ENCODE peak calls at places on chromosomes 5 and 9, in nine cellular contexts. One of them, this sample, is unnamed.
A peak's percentile ranks its signal among the peaks of the same experiment; 100 is the strongest.

GRCh38 chr5:168976311-168976893 is 324.5 kb downstream of the SLIT3 start:
- DNase-seq in T-helper 2 cell: no peak
- DNase-seq in caudate nucleus: no peak
- DNase-seq in ovary: no peak
- DNase-seq in A172: no peak
- DNase-seq in testis: no peak
- DNase-seq in stimulated activated CD4-positive, alpha-beta T cell treated with anti-CD3 and anti-CD28 coated beads, Interleukin-1b, Interleukin-23, amount 100 ng/mL, for 4 hours: no peak
- DNase-seq in upper lobe of right lung: no peak
- DNase-seq in M059J: no peak
- DNase-seq in this sample: no peak

GRCh38 chr5:75672616-75673015 is 44.6 kb downstream of the POC5 start:
- DNase-seq in T-helper 2 cell: no peak
- DNase-seq in caudate nucleus: no peak
- DNase-seq in ovary: no peak
- DNase-seq in A172: no peak
- DNase-seq in testis: no peak
- DNase-seq in stimulated activated CD4-positive, alpha-beta T cell treated with anti-CD3 and anti-CD28 coated beads, Interleukin-1b, Interleukin-23, amount 100 ng/mL, for 4 hours: no peak
- DNase-seq in upper lobe of right lung: no peak
- DNase-seq in M059J: no peak
- DNase-seq in this sample: no peak

GRCh38 chr9:35686222-35687203 is 3.2 kb downstream of the TPM2 start:
- DNase-seq in T-helper 2 cell: no peak
- DNase-seq in caudate nucleus: no peak
- DNase-seq in ovary: no peak
- DNase-seq in A172: no peak
- DNase-seq in testis: no peak
- DNase-seq in stimulated activated CD4-positive, alpha-beta T cell treated with anti-CD3 and anti-CD28 coated beads, Interleukin-1b, Interleukin-23, amount 100 ng/mL, for 4 hours: no peak
- DNase-seq in upper lobe of right lung: no peak
- DNase-seq in M059J: peak; percentile 84
- DNase-seq in this sample: no peak

GRCh38 chr9:19876569-19877316 is 87.9 kb upstream of the SLC24A2 start:
- DNase-seq in T-helper 2 cell: no peak
- DNase-seq in caudate nucleus: no peak
- DNase-seq in ovary: no peak
- DNase-seq in A172: no peak
- DNase-seq in testis: no peak
- DNase-seq in stimulated activated CD4-positive, alpha-beta T cell treated with anti-CD3 and anti-CD28 coated beads, Interleukin-1b, Interleukin-23, amount 100 ng/mL, for 4 hours: no peak
- DNase-seq in upper lobe of right lung: no peak
- DNase-seq in M059J: peak; percentile 0
- DNase-seq in this sample: no peak

GRCh38 chr5:118863345-118863744 is 125.0 kb downstream of the DTWD2 start:
- DNase-seq in T-helper 2 cell: no peak
- DNase-seq in caudate nucleus: no peak
- DNase-seq in ovary: no peak
- DNase-seq in A172: peak; percentile 36
- DNase-seq in testis: no peak
- DNase-seq in stimulated activated CD4-positive, alpha-beta T cell treated with anti-CD3 and anti-CD28 coated beads, Interleukin-1b, Interleukin-23, amount 100 ng/mL, for 4 hours: no peak
- DNase-seq in upper lobe of right lung: no peak
- DNase-seq in M059J: peak; percentile 70
- DNase-seq in this sample: no peak

GRCh38 chr5:607541-608285 is 4.4 kb upstream of the CEP72 start:
- DNase-seq in T-helper 2 cell: no peak
- DNase-seq in caudate nucleus: no peak
- DNase-seq in ovary: no peak
- DNase-seq in A172: no peak
- DNase-seq in testis: no peak
- DNase-seq in stimulated activated CD4-positive, alpha-beta T cell treated with anti-CD3 and anti-CD28 coated beads, Interleukin-1b, Interleukin-23, amount 100 ng/mL, for 4 hours: no peak
- DNase-seq in upper lobe of right lung: peak; percentile 61
- DNase-seq in M059J: no peak
- DNase-seq in this sample: no peak

GRCh38 chr9:114852050-114852594 is 46.3 kb upstream of the TNFSF15 start:
- DNase-seq in T-helper 2 cell: no peak
- DNase-seq in caudate nucleus: no peak
- DNase-seq in ovary: no peak
- DNase-seq in A172: no peak
- DNase-seq in testis: no peak
- DNase-seq in stimulated activated CD4-positive, alpha-beta T cell treated with anti-CD3 and anti-CD28 coated beads, Interleukin-1b, Interleukin-23, amount 100 ng/mL, for 4 hours: no peak
- DNase-seq in upper lobe of right lung: no peak
- DNase-seq in M059J: no peak
- DNase-seq in this sample: no peak

GRCh38 chr9:22469928-22470544 is 23.4 kb downstream of the DMRTA1 start:
- DNase-seq in T-helper 2 cell: no peak
- DNase-seq in caudate nucleus: no peak
- DNase-seq in ovary: no peak
- DNase-seq in A172: peak; percentile 37
- DNase-seq in testis: peak; percentile 52
- DNase-seq in stimulated activated CD4-positive, alpha-beta T cell treated with anti-CD3 and anti-CD28 coated beads, Interleukin-1b, Interleukin-23, amount 100 ng/mL, for 4 hours: no peak
- DNase-seq in upper lobe of right lung: no peak
- DNase-seq in M059J: peak; percentile 66
- DNase-seq in this sample: no peak

GRCh38 chr9:100167176-100167575 is 68.1 kb downstream of the INVS start:
- DNase-seq in T-helper 2 cell: no peak
- DNase-seq in caudate nucleus: no peak
- DNase-seq in ovary: no peak
- DNase-seq in A172: no peak
- DNase-seq in testis: no peak
- DNase-seq in stimulated activated CD4-positive, alpha-beta T cell treated with anti-CD3 and anti-CD28 coated beads, Interleukin-1b, Interleukin-23, amount 100 ng/mL, for 4 hours: no peak
- DNase-seq in upper lobe of right lung: no peak
- DNase-seq in M059J: peak; percentile 31
- DNase-seq in this sample: no peak

GRCh38 chr5:150055707-150056443 is 30.5 kb downstream of the CSF1R start:
- DNase-seq in T-helper 2 cell: no peak
- DNase-seq in caudate nucleus: no peak
- DNase-seq in ovary: no peak
- DNase-seq in A172: no peak
- DNase-seq in testis: no peak
- DNase-seq in stimulated activated CD4-positive, alpha-beta T cell treated with anti-CD3 and anti-CD28 coated beads, Interleukin-1b, Interleukin-23, amount 100 ng/mL, for 4 hours: no peak
- DNase-seq in upper lobe of right lung: no peak
- DNase-seq in M059J: no peak
- DNase-seq in this sample: no peak

GRCh38 chr9:3842839-3843238 is 317.0 kb upstream of the RFX3 start:
- DNase-seq in T-helper 2 cell: no peak
- DNase-seq in caudate nucleus: no peak
- DNase-seq in ovary: no peak
- DNase-seq in A172: no peak
- DNase-seq in testis: no peak
- DNase-seq in stimulated activated CD4-positive, alpha-beta T cell treated with anti-CD3 and anti-CD28 coated beads, Interleukin-1b, Interleukin-23, amount 100 ng/mL, for 4 hours: no peak
- DNase-seq in upper lobe of right lung: no peak
- DNase-seq in M059J: peak; percentile 77
- DNase-seq in this sample: no peak

GRCh38 chr9:125427556-125427955 is 165.9 kb downstream of the GAPVD1 start:
- DNase-seq in T-helper 2 cell: no peak
- DNase-seq in caudate nucleus: no peak
- DNase-seq in ovary: no peak
- DNase-seq in A172: no peak
- DNase-seq in testis: no peak
- DNase-seq in stimulated activated CD4-positive, alpha-beta T cell treated with anti-CD3 and anti-CD28 coated beads, Interleukin-1b, Interleukin-23, amount 100 ng/mL, for 4 hours: no peak
- DNase-seq in upper lobe of right lung: no peak
- DNase-seq in M059J: no peak
- DNase-seq in this sample: no peak

GRCh38 chr5:59092758-59093157 is 509.9 kb downstream of the RAB3C start:
- DNase-seq in T-helper 2 cell: no peak
- DNase-seq in caudate nucleus: no peak
- DNase-seq in ovary: no peak
- DNase-seq in A172: no peak
- DNase-seq in testis: no peak
- DNase-seq in stimulated activated CD4-positive, alpha-beta T cell treated with anti-CD3 and anti-CD28 coated beads, Interleukin-1b, Interleukin-23, amount 100 ng/mL, for 4 hours: no peak
- DNase-seq in upper lobe of right lung: no peak
- DNase-seq in M059J: no peak
- DNase-seq in this sample: no peak

GRCh38 chr5:7955476-7955875 is 86.5 kb downstream of the MTRR start:
- DNase-seq in T-helper 2 cell: no peak
- DNase-seq in caudate nucleus: no peak
- DNase-seq in ovary: no peak
- DNase-seq in A172: no peak
- DNase-seq in testis: no peak
- DNase-seq in stimulated activated CD4-positive, alpha-beta T cell treated with anti-CD3 and anti-CD28 coated beads, Interleukin-1b, Interleukin-23, amount 100 ng/mL, for 4 hours: no peak
- DNase-seq in upper lobe of right lung: no peak
- DNase-seq in M059J: no peak
- DNase-seq in this sample: no peak

GRCh38 chr9:69204869-69205268 is 30.8 kb downstream of the TJP2 start:
- DNase-seq in T-helper 2 cell: no peak
- DNase-seq in caudate nucleus: peak; percentile 48
- DNase-seq in ovary: no peak
- DNase-seq in A172: no peak
- DNase-seq in testis: peak; percentile 61
- DNase-seq in stimulated activated CD4-positive, alpha-beta T cell treated with anti-CD3 and anti-CD28 coated beads, Interleukin-1b, Interleukin-23, amount 100 ng/mL, for 4 hours: no peak
- DNase-seq in upper lobe of right lung: no peak
- DNase-seq in M059J: no peak
- DNase-seq in this sample: no peak

GRCh38 chr5:176296-176823 is 14.9 kb upstream of the LRRC14B start:
- DNase-seq in T-helper 2 cell: no peak
- DNase-seq in caudate nucleus: no peak
- DNase-seq in ovary: no peak
- DNase-seq in A172: peak; percentile 8
- DNase-seq in testis: no peak
- DNase-seq in stimulated activated CD4-positive, alpha-beta T cell treated with anti-CD3 and anti-CD28 coated beads, Interleukin-1b, Interleukin-23, amount 100 ng/mL, for 4 hours: no peak
- DNase-seq in upper lobe of right lung: no peak
- DNase-seq in M059J: no peak
- DNase-seq in this sample: no peak

GRCh38 chr5:81233080-81233634 is at the start of gene CKMT2:
- DNase-seq in T-helper 2 cell: no peak
- DNase-seq in caudate nucleus: no peak
- DNase-seq in ovary: peak; percentile 96
- DNase-seq in A172: no peak
- DNase-seq in testis: peak; percentile 94
- DNase-seq in stimulated activated CD4-positive, alpha-beta T cell treated with anti-CD3 and anti-CD28 coated beads, Interleukin-1b, Interleukin-23, amount 100 ng/mL, for 4 hours: no peak
- DNase-seq in upper lobe of right lung: peak; percentile 89
- DNase-seq in M059J: no peak
- DNase-seq in this sample: no peak

GRCh38 chr5:148309746-148310145 is 2.5 kb upstream of the SPINK7 start:
- DNase-seq in T-helper 2 cell: no peak
- DNase-seq in caudate nucleus: no peak
- DNase-seq in ovary: no peak
- DNase-seq in A172: no peak
- DNase-seq in testis: no peak
- DNase-seq in stimulated activated CD4-positive, alpha-beta T cell treated with anti-CD3 and anti-CD28 coated beads, Interleukin-1b, Interleukin-23, amount 100 ng/mL, for 4 hours: no peak
- DNase-seq in upper lobe of right lung: no peak
- DNase-seq in M059J: no peak
- DNase-seq in this sample: no peak

GRCh38 chr9:137674307-137675305 is 55.8 kb downstream of the EHMT1 start:
- DNase-seq in T-helper 2 cell: no peak
- DNase-seq in caudate nucleus: no peak
- DNase-seq in ovary: no peak
- DNase-seq in A172: no peak
- DNase-seq in testis: peak; percentile 66
- DNase-seq in stimulated activated CD4-positive, alpha-beta T cell treated with anti-CD3 and anti-CD28 coated beads, Interleukin-1b, Interleukin-23, amount 100 ng/mL, for 4 hours: no peak
- DNase-seq in upper lobe of right lung: peak; percentile 51
- DNase-seq in M059J: no peak
- DNase-seq in this sample: no peak

GRCh38 chr5:105922574-105922973 is 1748.2 kb downstream of the EFNA5 start:
- DNase-seq in T-helper 2 cell: no peak
- DNase-seq in caudate nucleus: no peak
- DNase-seq in ovary: no peak
- DNase-seq in A172: no peak
- DNase-seq in testis: no peak
- DNase-seq in stimulated activated CD4-positive, alpha-beta T cell treated with anti-CD3 and anti-CD28 coated beads, Interleukin-1b, Interleukin-23, amount 100 ng/mL, for 4 hours: no peak
- DNase-seq in upper lobe of right lung: no peak
- DNase-seq in M059J: no peak
- DNase-seq in this sample: no peak

GRCh38 chr5:72951850-72952468 is 3.9 kb upstream of the FCHO2 start:
- DNase-seq in T-helper 2 cell: no peak
- DNase-seq in caudate nucleus: no peak
- DNase-seq in ovary: no peak
- DNase-seq in A172: peak; percentile 63
- DNase-seq in testis: no peak
- DNase-seq in stimulated activated CD4-positive, alpha-beta T cell treated with anti-CD3 and anti-CD28 coated beads, Interleukin-1b, Interleukin-23, amount 100 ng/mL, for 4 hours: no peak
- DNase-seq in upper lobe of right lung: no peak
- DNase-seq in M059J: peak; percentile 76
- DNase-seq in this sample: no peak

GRCh38 chr9:22039258-22039657 is 30.2 kb upstream of the CDKN2B start:
- DNase-seq in T-helper 2 cell: no peak
- DNase-seq in caudate nucleus: no peak
- DNase-seq in ovary: no peak
- DNase-seq in A172: no peak
- DNase-seq in testis: no peak
- DNase-seq in stimulated activated CD4-positive, alpha-beta T cell treated with anti-CD3 and anti-CD28 coated beads, Interleukin-1b, Interleukin-23, amount 100 ng/mL, for 4 hours: no peak
- DNase-seq in upper lobe of right lung: no peak
- DNase-seq in M059J: no peak
- DNase-seq in this sample: no peak

GRCh38 chr5:758698-759053 is 25.9 kb downstream of the ZDHHC11B start:
- DNase-seq in T-helper 2 cell: no peak
- DNase-seq in caudate nucleus: no peak
- DNase-seq in ovary: peak; percentile 9
- DNase-seq in A172: no peak
- DNase-seq in testis: no peak
- DNase-seq in stimulated activated CD4-positive, alpha-beta T cell treated with anti-CD3 and anti-CD28 coated beads, Interleukin-1b, Interleukin-23, amount 100 ng/mL, for 4 hours: no peak
- DNase-seq in upper lobe of right lung: peak; percentile 57
- DNase-seq in M059J: no peak
- DNase-seq in this sample: no peak

GRCh38 chr9:13863112-13863511 is 450.8 kb downstream of the NFIB start:
- DNase-seq in T-helper 2 cell: no peak
- DNase-seq in caudate nucleus: no peak
- DNase-seq in ovary: peak; percentile 60
- DNase-seq in A172: no peak
- DNase-seq in testis: peak; percentile 61
- DNase-seq in stimulated activated CD4-positive, alpha-beta T cell treated with anti-CD3 and anti-CD28 coated beads, Interleukin-1b, Interleukin-23, amount 100 ng/mL, for 4 hours: no peak
- DNase-seq in upper lobe of right lung: no peak
- DNase-seq in M059J: no peak
- DNase-seq in this sample: no peak

GRCh38 chr9:4986783-4987182 is 1.7 kb downstream of the JAK2 start:
- DNase-seq in T-helper 2 cell: no peak
- DNase-seq in caudate nucleus: no peak
- DNase-seq in ovary: no peak
- DNase-seq in A172: no peak
- DNase-seq in testis: no peak
- DNase-seq in stimulated activated CD4-positive, alpha-beta T cell treated with anti-CD3 and anti-CD28 coated beads, Interleukin-1b, Interleukin-23, amount 100 ng/mL, for 4 hours: no peak
- DNase-seq in upper lobe of right lung: no peak
- DNase-seq in M059J: no peak
- DNase-seq in this sample: no peak

GRCh38 chr9:132982508-132982907 is 4.0 kb downstream of the GFI1B start:
- DNase-seq in T-helper 2 cell: no peak
- DNase-seq in caudate nucleus: no peak
- DNase-seq in ovary: no peak
- DNase-seq in A172: no peak
- DNase-seq in testis: no peak
- DNase-seq in stimulated activated CD4-positive, alpha-beta T cell treated with anti-CD3 and anti-CD28 coated beads, Interleukin-1b, Interleukin-23, amount 100 ng/mL, for 4 hours: no peak
- DNase-seq in upper lobe of right lung: no peak
- DNase-seq in M059J: no peak
- DNase-seq in this sample: no peak